ENCODE peak calls at places on chromosomes 13 and 19, in seven cellular contexts. T is heart left ventricle, X is colonic mucosa, Z is IMR-90, S is gastrocnemius medialis, D is coronary artery, E is transverse colon. K is an unnamed sample.
A peak's percentile ranks its signal among the peaks of the same experiment; 100 is the strongest.

GRCh38 chr13:60574706-60575105 is 177.7 kb downstream of the TDRD3 start:
- DNase-seq in T (no peak), X (no peak), Z (no peak), S (no peak), D (no peak), E (no peak), K (no peak)

GRCh38 chr13:111213964-111214726 is 99.0 kb downstream of the ARHGEF7 start:
- DNase-seq in T (no peak), X (no peak), Z (no peak), S (no peak), D (no peak), E (no peak), K (no peak)

GRCh38 chr19:46373573-46374359 is 26.9 kb downstream of the PPP5C start:
- DNase-seq in T (peak; percentile 83), X (peak; percentile 95), Z (peak; percentile 50), S (no peak), D (peak; percentile 77), E (peak; percentile 94), K (peak; percentile 72)

GRCh38 chr13:90103099-90103784 is 1244.2 kb upstream of the MIR17HG start:
- DNase-seq in T (no peak), X (no peak), Z (no peak), S (no peak), D (no peak), E (no peak), K (no peak)

GRCh38 chr13:54852831-54853230 is 1824.2 kb downstream of the OLFM4 start:
- DNase-seq in T (no peak), X (no peak), Z (no peak), S (no peak), D (no peak), E (no peak), K (no peak)

GRCh38 chr13:112893570-112894422 is 75.2 kb upstream of the MCF2L start:
- DNase-seq in T (no peak), X (peak; percentile 61), Z (peak; percentile 21), S (no peak), D (no peak), E (peak; percentile 64), K (no peak)

GRCh38 chr19:3849092-3849491 is 19.7 kb downstream of the ZFR2 start:
- DNase-seq in T (no peak), X (no peak), Z (no peak), S (no peak), D (no peak), E (peak; percentile 22), K (no peak)

GRCh38 chr19:33778089-33778791 is 18.4 kb upstream of the KCTD15 start:
- DNase-seq in T (peak; percentile 84), X (peak; percentile 82), Z (peak; percentile 61), S (peak; percentile 50), D (peak; percentile 82), E (peak; percentile 85), K (peak; percentile 77)

GRCh38 chr13:32713397-32713796 is 127.1 kb downstream of the PDS5B start:
- DNase-seq in T (no peak), X (no peak), Z (no peak), S (no peak), D (no peak), E (no peak), K (no peak)

GRCh38 chr13:73513751-73514150 is 454.9 kb downstream of the KLF5 start:
- DNase-seq in T (no peak), X (no peak), Z (no peak), S (no peak), D (no peak), E (no peak), K (no peak)

GRCh38 chr13:31096624-31097302 is 64.9 kb downstream of the HSPH1 start:
- DNase-seq in T (no peak), X (peak; percentile 61), Z (no peak), S (no peak), D (no peak), E (peak; percentile 72), K (no peak)

GRCh38 chr19:18713550-18714117 is 30.2 kb downstream of the CRTC1 start:
- DNase-seq in T (no peak), X (no peak), Z (no peak), S (no peak), D (no peak), E (no peak), K (peak; percentile 61)

DNA sequence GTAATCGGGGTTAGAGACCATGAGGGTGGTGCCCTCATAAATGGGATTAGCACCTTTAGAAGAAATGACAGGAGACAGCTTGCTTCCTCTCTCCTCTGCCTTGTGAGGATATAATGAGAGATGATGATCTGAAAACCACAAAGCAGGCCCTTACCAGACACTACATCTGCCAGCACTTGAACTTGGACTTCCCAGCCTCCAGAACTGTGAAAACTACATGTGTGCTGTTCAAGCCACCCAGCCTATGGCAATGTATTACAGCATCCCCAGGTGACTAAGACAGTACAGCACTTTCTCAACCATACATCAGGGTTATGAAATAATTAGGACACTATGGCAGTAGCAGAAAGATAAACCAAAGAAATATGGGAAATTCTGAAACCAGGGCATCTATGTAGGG is 7.4 kb downstream of the ZNF564 start:
- DNase-seq in T (no peak), X (no peak), Z (no peak), S (no peak), D (no peak), E (no peak), K (no peak)
- H3K27ac ChIP-seq in T (no peak overlapping the region), X (no peak overlapping the region), Z (no peak overlapping the region), S (no peak overlapping the region), D (no peak overlapping the region), E (no peak overlapping the region), K (no peak overlapping the region)

GRCh38 chr13:82356667-82357066 is 1525.6 kb downstream of the SLITRK1 start:
- DNase-seq in T (no peak), X (no peak), Z (no peak), S (no peak), D (no peak), E (no peak), K (no peak)
- TF ChIP-seq CTCF in T (no peak), X (no peak), Z (no peak), S (no peak), D (no peak), E (no peak), K (no peak)

GRCh38 chr19:52622261-52622660 is 15.9 kb downstream of the ZNF83 start:
- DNase-seq in T (no peak), X (no peak), Z (no peak), S (no peak), D (no peak), E (no peak), K (no peak)
- H3K27ac ChIP-seq in T (no peak overlapping the region), X (no peak overlapping the region), Z (no peak overlapping the region), S (no peak overlapping the region), D (no peak overlapping the region), E (no peak overlapping the region), K (no peak overlapping the region)

DNA sequence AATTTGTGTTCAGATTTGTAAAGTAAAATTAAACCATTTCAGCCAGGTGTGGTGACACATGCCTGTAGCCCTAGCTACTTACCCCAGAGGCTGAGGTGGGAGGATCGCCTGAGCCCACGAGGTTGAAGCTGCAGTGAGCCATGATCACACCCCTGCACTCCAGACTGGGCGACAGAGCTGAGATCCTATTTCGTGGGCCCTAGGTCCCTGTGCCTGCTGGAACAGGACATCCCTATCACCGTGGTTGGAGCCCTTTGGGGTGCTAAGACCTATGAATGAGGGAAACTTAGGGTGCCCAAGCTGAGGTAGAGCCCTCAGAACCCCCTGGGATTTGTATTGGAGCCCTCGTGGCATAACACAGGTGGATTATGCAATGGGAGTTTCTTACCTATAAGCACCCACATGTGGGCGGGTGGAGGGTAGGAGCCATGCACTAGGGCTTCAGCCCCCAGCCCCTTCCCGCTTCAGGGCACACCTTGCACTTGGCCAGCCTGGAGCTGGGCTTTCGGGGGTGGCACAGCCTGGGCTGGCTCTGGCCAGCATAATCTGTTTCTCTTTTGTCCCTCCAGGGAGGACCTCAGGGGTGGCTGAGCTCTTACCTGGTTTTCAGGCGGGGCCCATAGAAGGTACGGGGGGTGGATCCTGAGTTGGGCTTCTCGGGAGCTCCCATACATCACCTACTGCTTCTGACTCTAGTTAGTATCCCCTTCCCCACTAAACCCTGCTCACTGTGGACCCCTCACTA is 7.2 kb upstream of the USF2 start:
- DNase-seq in T (no peak), X (peak; percentile 14), Z (no peak), S (no peak), D (no peak), E (no peak), K (no peak)
- TF ChIP-seq CTCF in T (no peak), X (no peak), Z (no peak), S (no peak), D (no peak), E (no peak), K (no peak)

DNA sequence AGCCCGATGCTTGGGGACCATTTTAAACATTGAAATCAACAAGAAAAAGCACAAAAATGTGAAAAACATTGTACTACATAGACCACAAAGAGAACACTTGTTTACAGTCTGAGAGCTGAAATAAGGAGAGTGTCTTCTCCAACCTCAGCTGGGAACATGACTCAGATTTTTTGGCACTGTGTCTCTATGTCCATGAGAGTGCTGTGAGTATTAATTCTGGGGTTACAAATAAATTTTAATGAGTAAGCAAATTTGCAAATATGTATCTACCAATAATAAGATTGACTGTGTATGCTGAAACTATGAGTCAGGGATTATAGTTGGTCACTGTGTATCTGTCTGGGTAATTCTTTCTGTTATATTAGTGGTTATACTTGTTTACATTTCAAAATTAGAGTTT is 174.0 kb downstream of the DCT start:
- DNase-seq in T (no peak), X (no peak), Z (peak; percentile 90), S (no peak), D (no peak), E (no peak), K (peak; percentile 52)
- H3K27ac ChIP-seq in T (no peak overlapping the region), X (no peak overlapping the region), Z (no peak overlapping the region), S (no peak overlapping the region), D (no peak overlapping the region), E (no peak overlapping the region), K (peak overlapping the region; percentile 40)

GRCh38 chr19:35741216-35741541 is 1.1 kb downstream of the IGFLR1 start:
- DNase-seq in T (no peak), X (no peak), Z (no peak), S (no peak), D (no peak), E (no peak), K (no peak)

GRCh38 chr19:35742121-35742724 is at the start of gene IGFLR1:
- DNase-seq in T (no peak), X (peak; percentile 53), Z (no peak), S (no peak), D (no peak), E (peak; percentile 67), K (no peak)

GRCh38 chr19:35740108-35740422 is 2.2 kb downstream of the IGFLR1 start:
- DNase-seq in T (no peak), X (no peak), Z (no peak), S (no peak), D (no peak), E (no peak), K (no peak)

GRCh38 chr19:35739275-35740107 is 2.8 kb downstream of the IGFLR1 start:
- DNase-seq in T (no peak), X (no peak), Z (no peak), S (no peak), D (no peak), E (no peak), K (no peak)

DNA sequence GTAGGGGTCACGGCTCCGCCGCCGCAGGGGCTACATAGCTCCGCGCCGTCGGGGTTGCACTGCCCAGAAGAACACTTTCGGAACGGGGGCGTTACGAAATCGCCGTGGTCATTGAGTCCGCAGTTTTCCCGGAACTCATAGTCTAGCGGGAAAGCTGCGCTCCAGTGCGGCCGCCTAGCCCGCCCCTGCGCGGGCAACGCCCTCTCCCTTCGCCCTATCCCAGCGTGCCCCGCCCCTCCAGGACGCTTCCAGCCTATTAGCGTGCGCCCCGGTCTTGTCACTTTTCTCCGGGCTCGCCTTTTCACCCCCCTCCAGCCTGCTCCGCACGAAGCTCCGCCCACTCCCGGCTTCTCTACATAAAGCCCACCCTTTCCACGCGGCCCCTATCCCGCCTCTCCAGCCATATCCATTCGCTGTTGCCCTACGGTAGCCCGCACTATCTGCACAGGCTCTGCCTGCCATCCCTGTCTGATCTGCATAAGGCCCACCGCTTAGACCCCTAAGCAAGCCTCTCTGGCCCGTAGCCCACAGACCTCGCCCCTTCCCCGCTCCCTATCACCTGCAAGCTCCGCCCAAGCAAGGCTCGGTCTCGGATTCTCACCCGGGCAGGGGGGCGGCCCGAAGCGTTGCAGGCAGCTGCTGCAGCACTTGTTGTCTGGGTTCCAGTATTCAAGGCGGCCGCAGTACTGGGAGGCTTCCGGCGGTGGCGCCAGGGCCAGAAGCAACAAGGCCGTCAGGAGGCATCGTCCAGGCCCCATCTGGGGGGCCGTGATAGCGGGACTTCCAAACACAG is 1.6 kb downstream of the IGFLR1 start:
- DNase-seq in T (peak; percentile 97), X (peak; percentile 99), Z (peak; percentile 93), S (peak; percentile 96), D (peak; percentile 99), E (peak; percentile 98), K (peak; percentile 99)
- TF ChIP-seq CTCF in T (no peak), X (no peak), Z (peak; percentile 24), S (no peak), D (no peak), E (no peak), K (peak; percentile 24)